ENCODE peak calls at places on chromosomes 4 and X, in ten cellular contexts. One of them, this sample, is unnamed.

GRCh38 chrX:47634871-47635575 is 5.3 kb upstream of the CFP start:
- DNase-seq in T-cell: no peak
- DNase-seq in lower lobe of right lung: no peak
- DNase-seq in iris pigment epithelial cell: no peak
- DNase-seq in COR-L47: no peak
- DNase-seq in effector memory CD8-positive, alpha-beta T cell: peak; percentile 26
- DNase-seq in upper lobe of right lung: no peak
- DNase-seq in CD4-positive, alpha-beta memory T cell: no peak
- DNase-seq in NCI-H2081: no peak
- DNase-seq in right cardiac atrium: no peak
- DNase-seq in this sample: no peak

GRCh38 chr4:7124643-7125442 is 57.0 kb upstream of the GRPEL1 start:
- DNase-seq in iris pigment epithelial cell: peak; percentile 96
- DNase-seq in COR-L47: no peak
- DNase-seq in right cardiac atrium: no peak
- DNase-seq in CD4-positive, alpha-beta memory T cell: no peak
- DNase-seq in upper lobe of right lung: no peak
- DNase-seq in T-cell: no peak
- DNase-seq in NCI-H2081: peak; percentile 22
- DNase-seq in effector memory CD8-positive, alpha-beta T cell: no peak
- DNase-seq in lower lobe of right lung: no peak
- DNase-seq in this sample: no peak

GRCh38 chr4:127000090-127000489 is 632.7 kb upstream of the INTU start:
- DNase-seq in iris pigment epithelial cell: no peak
- DNase-seq in right cardiac atrium: no peak
- DNase-seq in CD4-positive, alpha-beta memory T cell: no peak
- DNase-seq in lower lobe of right lung: no peak
- DNase-seq in NCI-H2081: no peak
- DNase-seq in effector memory CD8-positive, alpha-beta T cell: no peak
- DNase-seq in COR-L47: no peak
- DNase-seq in upper lobe of right lung: no peak
- DNase-seq in T-cell: no peak
- DNase-seq in this sample: no peak

GRCh38 chrX:65932173-65933084 is 107.5 kb downstream of the VSIG4 start:
- DNase-seq in COR-L47: peak; percentile 0
- DNase-seq in right cardiac atrium: no peak
- DNase-seq in lower lobe of right lung: no peak
- DNase-seq in upper lobe of right lung: no peak
- DNase-seq in CD4-positive, alpha-beta memory T cell: no peak
- DNase-seq in iris pigment epithelial cell: no peak
- DNase-seq in effector memory CD8-positive, alpha-beta T cell: no peak
- DNase-seq in T-cell: no peak
- DNase-seq in NCI-H2081: no peak
- DNase-seq in this sample: no peak

GRCh38 chr4:156756118-156756517 is 215.5 kb downstream of the PDGFC start:
- DNase-seq in iris pigment epithelial cell: peak; percentile 51
- DNase-seq in NCI-H2081: no peak
- DNase-seq in upper lobe of right lung: no peak
- DNase-seq in COR-L47: no peak
- DNase-seq in T-cell: no peak
- DNase-seq in CD4-positive, alpha-beta memory T cell: no peak
- DNase-seq in right cardiac atrium: no peak
- DNase-seq in effector memory CD8-positive, alpha-beta T cell: no peak
- DNase-seq in lower lobe of right lung: no peak
- DNase-seq in this sample: no peak

GRCh38 chr4:139555705-139556070 is 331 bp downstream of the SETD7 start:
- DNase-seq in effector memory CD8-positive, alpha-beta T cell: no peak
- DNase-seq in COR-L47: no peak
- DNase-seq in NCI-H2081: no peak
- DNase-seq in upper lobe of right lung: peak; percentile 87
- DNase-seq in CD4-positive, alpha-beta memory T cell: peak; percentile 43
- DNase-seq in lower lobe of right lung: peak; percentile 76
- DNase-seq in right cardiac atrium: peak; percentile 87
- DNase-seq in T-cell: no peak
- DNase-seq in iris pigment epithelial cell: no peak
- DNase-seq in this sample: no peak

GRCh38 chrX:119687661-119688413 is 5.1 kb downstream of the SEPTIN6 start:
- DNase-seq in NCI-H2081: no peak
- DNase-seq in right cardiac atrium: no peak
- DNase-seq in iris pigment epithelial cell: no peak
- DNase-seq in lower lobe of right lung: no peak
- DNase-seq in COR-L47: no peak
- DNase-seq in CD4-positive, alpha-beta memory T cell: no peak
- DNase-seq in effector memory CD8-positive, alpha-beta T cell: no peak
- DNase-seq in upper lobe of right lung: no peak
- DNase-seq in T-cell: no peak
- DNase-seq in this sample: no peak

GRCh38 chr4:84666444-84666843 is 83.5 kb downstream of the CDS1 start:
- DNase-seq in T-cell: no peak
- DNase-seq in lower lobe of right lung: no peak
- DNase-seq in iris pigment epithelial cell: no peak
- DNase-seq in COR-L47: no peak
- DNase-seq in CD4-positive, alpha-beta memory T cell: no peak
- DNase-seq in NCI-H2081: no peak
- DNase-seq in right cardiac atrium: no peak
- DNase-seq in effector memory CD8-positive, alpha-beta T cell: no peak
- DNase-seq in upper lobe of right lung: no peak
- DNase-seq in this sample: no peak

GRCh38 chr4:147808447-147808846 is 76.6 kb downstream of the ARHGAP10 start:
- DNase-seq in iris pigment epithelial cell: no peak
- DNase-seq in COR-L47: no peak
- DNase-seq in right cardiac atrium: no peak
- DNase-seq in effector memory CD8-positive, alpha-beta T cell: no peak
- DNase-seq in lower lobe of right lung: no peak
- DNase-seq in CD4-positive, alpha-beta memory T cell: no peak
- DNase-seq in upper lobe of right lung: no peak
- DNase-seq in NCI-H2081: no peak
- DNase-seq in T-cell: no peak
- DNase-seq in this sample: no peak

GRCh38 chr4:77151246-77151645 is 5.8 kb upstream of the CCNG2 start:
- DNase-seq in effector memory CD8-positive, alpha-beta T cell: no peak
- DNase-seq in lower lobe of right lung: no peak
- DNase-seq in iris pigment epithelial cell: no peak
- DNase-seq in upper lobe of right lung: no peak
- DNase-seq in T-cell: no peak
- DNase-seq in right cardiac atrium: no peak
- DNase-seq in NCI-H2081: no peak
- DNase-seq in CD4-positive, alpha-beta memory T cell: no peak
- DNase-seq in COR-L47: no peak
- DNase-seq in this sample: no peak

GRCh38 chr4:140711910-140712309 is 44.3 kb downstream of the TBC1D9 start:
- DNase-seq in T-cell: no peak
- DNase-seq in NCI-H2081: peak; percentile 10
- DNase-seq in right cardiac atrium: no peak
- DNase-seq in effector memory CD8-positive, alpha-beta T cell: no peak
- DNase-seq in upper lobe of right lung: no peak
- DNase-seq in COR-L47: no peak
- DNase-seq in CD4-positive, alpha-beta memory T cell: no peak
- DNase-seq in iris pigment epithelial cell: no peak
- DNase-seq in lower lobe of right lung: no peak
- DNase-seq in this sample: no peak

GRCh38 chr4:126124817-126125216 is 810.1 kb downstream of the FAT4 start:
- DNase-seq in effector memory CD8-positive, alpha-beta T cell: no peak
- DNase-seq in NCI-H2081: no peak
- DNase-seq in COR-L47: no peak
- DNase-seq in T-cell: no peak
- DNase-seq in iris pigment epithelial cell: no peak
- DNase-seq in upper lobe of right lung: no peak
- DNase-seq in lower lobe of right lung: no peak
- DNase-seq in CD4-positive, alpha-beta memory T cell: no peak
- DNase-seq in right cardiac atrium: no peak
- DNase-seq in this sample: no peak

GRCh38 chr4:101711590-101712255 is 78.8 kb upstream of the BANK1 start:
- DNase-seq in NCI-H2081: peak; percentile 45
- DNase-seq in lower lobe of right lung: no peak
- DNase-seq in CD4-positive, alpha-beta memory T cell: no peak
- DNase-seq in upper lobe of right lung: no peak
- DNase-seq in COR-L47: peak; percentile 1
- DNase-seq in iris pigment epithelial cell: peak; percentile 9
- DNase-seq in T-cell: no peak
- DNase-seq in right cardiac atrium: no peak
- DNase-seq in effector memory CD8-positive, alpha-beta T cell: no peak
- DNase-seq in this sample: no peak

GRCh38 chr4:109803924-109804571 is 2.2 kb upstream of the CFI start:
- DNase-seq in upper lobe of right lung: no peak
- DNase-seq in T-cell: no peak
- DNase-seq in NCI-H2081: peak; percentile 48
- DNase-seq in COR-L47: peak; percentile 41
- DNase-seq in right cardiac atrium: no peak
- DNase-seq in CD4-positive, alpha-beta memory T cell: peak; percentile 16
- DNase-seq in iris pigment epithelial cell: peak; percentile 63
- DNase-seq in effector memory CD8-positive, alpha-beta T cell: peak; percentile 11
- DNase-seq in lower lobe of right lung: no peak
- DNase-seq in this sample: peak; percentile 3

GRCh38 chr4:38310446-38311043 is 350.3 kb downstream of the PTTG2 start:
- DNase-seq in CD4-positive, alpha-beta memory T cell: peak; percentile 84
- DNase-seq in lower lobe of right lung: no peak
- DNase-seq in NCI-H2081: no peak
- DNase-seq in upper lobe of right lung: no peak
- DNase-seq in right cardiac atrium: no peak
- DNase-seq in T-cell: peak; percentile 56
- DNase-seq in iris pigment epithelial cell: no peak
- DNase-seq in effector memory CD8-positive, alpha-beta T cell: peak; percentile 62
- DNase-seq in COR-L47: no peak
- DNase-seq in this sample: no peak

GRCh38 chr4:6172093-6172926 is 28.0 kb downstream of the JAKMIP1 start:
- DNase-seq in iris pigment epithelial cell: no peak
- DNase-seq in effector memory CD8-positive, alpha-beta T cell: peak; percentile 31
- DNase-seq in lower lobe of right lung: no peak
- DNase-seq in upper lobe of right lung: no peak
- DNase-seq in right cardiac atrium: no peak
- DNase-seq in COR-L47: no peak
- DNase-seq in T-cell: peak; percentile 22
- DNase-seq in CD4-positive, alpha-beta memory T cell: peak; percentile 35
- DNase-seq in NCI-H2081: no peak
- DNase-seq in this sample: no peak

GRCh38 chr4:8109406-8110065 is 49.1 kb downstream of the ABLIM2 start:
- DNase-seq in upper lobe of right lung: no peak
- DNase-seq in NCI-H2081: no peak
- DNase-seq in right cardiac atrium: peak; percentile 23
- DNase-seq in effector memory CD8-positive, alpha-beta T cell: no peak
- DNase-seq in iris pigment epithelial cell: no peak
- DNase-seq in COR-L47: no peak
- DNase-seq in CD4-positive, alpha-beta memory T cell: no peak
- DNase-seq in T-cell: no peak
- DNase-seq in lower lobe of right lung: no peak
- DNase-seq in this sample: no peak

GRCh38 chrX:21738145-21738949 is 19.6 kb downstream of the SMPX start:
- DNase-seq in NCI-H2081: peak; percentile 75
- DNase-seq in lower lobe of right lung: no peak
- DNase-seq in T-cell: no peak
- DNase-seq in upper lobe of right lung: no peak
- DNase-seq in effector memory CD8-positive, alpha-beta T cell: no peak
- DNase-seq in CD4-positive, alpha-beta memory T cell: no peak
- DNase-seq in right cardiac atrium: no peak
- DNase-seq in COR-L47: no peak
- DNase-seq in iris pigment epithelial cell: no peak
- DNase-seq in this sample: no peak

GRCh38 chr4:66307641-66308438 is 637.6 kb upstream of the EPHA5 start:
- DNase-seq in right cardiac atrium: no peak
- DNase-seq in CD4-positive, alpha-beta memory T cell: no peak
- DNase-seq in COR-L47: no peak
- DNase-seq in upper lobe of right lung: no peak
- DNase-seq in lower lobe of right lung: no peak
- DNase-seq in NCI-H2081: no peak
- DNase-seq in effector memory CD8-positive, alpha-beta T cell: no peak
- DNase-seq in iris pigment epithelial cell: no peak
- DNase-seq in T-cell: no peak
- DNase-seq in this sample: no peak

GRCh38 chr4:152073738-152074137 is 312.9 kb upstream of the GATB start:
- DNase-seq in lower lobe of right lung: peak; percentile 71
- DNase-seq in COR-L47: no peak
- DNase-seq in iris pigment epithelial cell: peak; percentile 15
- DNase-seq in CD4-positive, alpha-beta memory T cell: no peak
- DNase-seq in effector memory CD8-positive, alpha-beta T cell: no peak
- DNase-seq in NCI-H2081: no peak
- DNase-seq in T-cell: no peak
- DNase-seq in right cardiac atrium: peak; percentile 46
- DNase-seq in upper lobe of right lung: peak; percentile 83
- DNase-seq in this sample: no peak

GRCh38 chrX:31715675-31716074 is 643.8 kb upstream of the FTHL17 start:
- DNase-seq in CD4-positive, alpha-beta memory T cell: no peak
- DNase-seq in effector memory CD8-positive, alpha-beta T cell: no peak
- DNase-seq in upper lobe of right lung: no peak
- DNase-seq in right cardiac atrium: no peak
- DNase-seq in lower lobe of right lung: no peak
- DNase-seq in COR-L47: no peak
- DNase-seq in NCI-H2081: no peak
- DNase-seq in iris pigment epithelial cell: no peak
- DNase-seq in T-cell: no peak
- DNase-seq in this sample: no peak

GRCh38 chrX:139025822-139026221 is 314.3 kb upstream of the FGF13 start:
- DNase-seq in COR-L47: no peak
- DNase-seq in iris pigment epithelial cell: no peak
- DNase-seq in NCI-H2081: no peak
- DNase-seq in lower lobe of right lung: no peak
- DNase-seq in T-cell: no peak
- DNase-seq in upper lobe of right lung: no peak
- DNase-seq in effector memory CD8-positive, alpha-beta T cell: no peak
- DNase-seq in CD4-positive, alpha-beta memory T cell: no peak
- DNase-seq in right cardiac atrium: no peak
- DNase-seq in this sample: no peak

GRCh38 chrX:134544614-134545255 is 84.8 kb downstream of the HPRT1 start:
- DNase-seq in effector memory CD8-positive, alpha-beta T cell: no peak
- DNase-seq in upper lobe of right lung: no peak
- DNase-seq in lower lobe of right lung: no peak
- DNase-seq in T-cell: no peak
- DNase-seq in NCI-H2081: no peak
- DNase-seq in COR-L47: no peak
- DNase-seq in right cardiac atrium: no peak
- DNase-seq in CD4-positive, alpha-beta memory T cell: no peak
- DNase-seq in iris pigment epithelial cell: no peak
- DNase-seq in this sample: no peak

GRCh38 chr4:48439988-48440387 is 43.2 kb upstream of the SLC10A4 start:
- DNase-seq in right cardiac atrium: no peak
- DNase-seq in effector memory CD8-positive, alpha-beta T cell: no peak
- DNase-seq in CD4-positive, alpha-beta memory T cell: no peak
- DNase-seq in NCI-H2081: no peak
- DNase-seq in T-cell: no peak
- DNase-seq in COR-L47: no peak
- DNase-seq in lower lobe of right lung: no peak
- DNase-seq in upper lobe of right lung: no peak
- DNase-seq in iris pigment epithelial cell: no peak
- DNase-seq in this sample: no peak

GRCh38 chrX:71111141-71111843 is at the start of gene IL2RG:
- DNase-seq in upper lobe of right lung: no peak
- DNase-seq in effector memory CD8-positive, alpha-beta T cell: peak; percentile 73
- DNase-seq in NCI-H2081: no peak
- DNase-seq in lower lobe of right lung: no peak
- DNase-seq in right cardiac atrium: no peak
- DNase-seq in iris pigment epithelial cell: no peak
- DNase-seq in T-cell: peak; percentile 79
- DNase-seq in CD4-positive, alpha-beta memory T cell: peak; percentile 93
- DNase-seq in COR-L47: no peak
- DNase-seq in this sample: peak; percentile 70

GRCh38 chrX:128759745-128760144 is 707.5 kb upstream of the ACTRT1 start:
- DNase-seq in NCI-H2081: no peak
- DNase-seq in lower lobe of right lung: no peak
- DNase-seq in upper lobe of right lung: no peak
- DNase-seq in effector memory CD8-positive, alpha-beta T cell: no peak
- DNase-seq in right cardiac atrium: no peak
- DNase-seq in CD4-positive, alpha-beta memory T cell: no peak
- DNase-seq in iris pigment epithelial cell: peak; percentile 54
- DNase-seq in T-cell: no peak
- DNase-seq in COR-L47: no peak
- DNase-seq in this sample: no peak

GRCh38 chr4:152860057-152860456 is 76.1 kb upstream of the FHDC1 start:
- DNase-seq in right cardiac atrium: no peak
- DNase-seq in COR-L47: no peak
- DNase-seq in T-cell: no peak
- DNase-seq in effector memory CD8-positive, alpha-beta T cell: no peak
- DNase-seq in upper lobe of right lung: no peak
- DNase-seq in NCI-H2081: no peak
- DNase-seq in lower lobe of right lung: no peak
- DNase-seq in iris pigment epithelial cell: peak; percentile 32
- DNase-seq in CD4-positive, alpha-beta memory T cell: no peak
- DNase-seq in this sample: no peak

GRCh38 chr4:26267087-26267486 is 53.7 kb upstream of the RBPJ start:
- DNase-seq in upper lobe of right lung: no peak
- DNase-seq in effector memory CD8-positive, alpha-beta T cell: no peak
- DNase-seq in iris pigment epithelial cell: no peak
- DNase-seq in COR-L47: no peak
- DNase-seq in T-cell: no peak
- DNase-seq in NCI-H2081: no peak
- DNase-seq in lower lobe of right lung: no peak
- DNase-seq in CD4-positive, alpha-beta memory T cell: no peak
- DNase-seq in right cardiac atrium: peak; percentile 84
- DNase-seq in this sample: no peak

This sample was measured in memory B cell.